ENCODE peak calls at places on chromosomes 6 and 20, in five cellular contexts. F, B, H, V and X are unnamed samples.

GRCh38 chr6:103113416-103113815 is 1719.9 kb downstream of the GRIK2 start:
- DNase-seq in F (no peak), B (no peak), H (no peak), V (no peak), X (no peak)

GRCh38 chr6:166176106-166176505 is 8.5 kb upstream of the TBXT start:
- DNase-seq in F (no peak), B (no peak), H (no peak), V (no peak), X (no peak)

GRCh38 chr6:142333431-142333830 is 31.6 kb downstream of the ADGRG6 start:
- DNase-seq in F (no peak), B (no peak), H (peak; percentile 36), V (no peak), X (no peak)

GRCh38 chr6:15329154-15329781 is 83.4 kb downstream of the JARID2 start:
- DNase-seq in F (no peak), B (no peak), H (peak; percentile 96), V (no peak), X (no peak)

GRCh38 chr20:9458075-9458818 is 56.1 kb upstream of the LAMP5 start:
- DNase-seq in F (no peak), B (peak; percentile 2), H (peak; percentile 48), V (no peak), X (no peak)

GRCh38 chr20:47236639-47236900 is 119.9 kb downstream of the ZMYND8 start:
- DNase-seq in F (no peak), B (no peak), H (no peak), V (no peak), X (no peak)

GRCh38 chr6:85594197-85594930 is 706 bp upstream of the SNX14 start:
- DNase-seq in F (no peak), B (peak; percentile 40), H (peak; percentile 65), V (no peak), X (no peak)

GRCh38 chr20:382291-383115 is 1.9 kb downstream of the TRIB3 start:
- DNase-seq in F (no peak), B (no peak), H (no peak), V (no peak), X (no peak)

GRCh38 chr20:50423758-50424157 is 86.4 kb upstream of the PTPN1 start:
- DNase-seq in F (no peak), B (no peak), H (no peak), V (no peak), X (no peak)

GRCh38 chr6:90459225-90459758 is 127.6 kb downstream of the MAP3K7 start:
- DNase-seq in F (no peak), B (no peak), H (no peak), V (no peak), X (no peak)